ENCODE peak calls at places on chromosomes 16 and 17, in four cellular contexts. W, D, Z and E are unnamed samples.

GRCh38 chr17:42127414-42127813 is 4.8 kb downstream of the HSPB9 start:
- DNase-seq in W (no peak), D (no peak), Z (no peak), E (no peak)

GRCh38 chr17:77028900-77029299 is 111.9 kb upstream of the SEC14L1 start:
- DNase-seq in W (no peak), D (no peak), Z (no peak), E (no peak)

GRCh38 chr16:7303014-7303676 is 29.5 kb upstream of the RBFOX1 start:
- DNase-seq in W (no peak), D (no peak), Z (no peak), E (no peak)

GRCh38 chr17:2057130-2057713 is 2.3 kb downstream of the HIC1 start:
- DNase-seq in W (no peak), D (no peak), Z (no peak), E (no peak)

GRCh38 chr16:24723663-24724062 is 5.8 kb upstream of the TNRC6A start:
- DNase-seq in W (no peak), D (no peak), Z (no peak), E (no peak)

GRCh38 chr16:11619327-11619851 is 32.7 kb upstream of the LITAF start:
- DNase-seq in W (no peak), D (no peak), Z (no peak), E (no peak)

GRCh38 chr16:9817586-9817985 is 364.6 kb downstream of the GRIN2A start:
- DNase-seq in W (no peak), D (no peak), Z (no peak), E (no peak)

GRCh38 chr16:65490296-65490695 is 368.4 kb upstream of the CDH11 start:
- DNase-seq in W (no peak), D (no peak), Z (no peak), E (no peak)

GRCh38 chr16:73095885-73096341 is 48.0 kb upstream of the ZFHX3 start:
- DNase-seq in W (no peak), D (no peak), Z (no peak), E (no peak)

GRCh38 chr17:41894791-41895331 is 23.9 kb downstream of the ACLY start:
- DNase-seq in W (no peak), D (no peak), Z (peak), E (no peak)

GRCh38 chr17:57037401-57037800 is 47.6 kb upstream of the AKAP1 start:
- DNase-seq in W (no peak), D (no peak), Z (no peak), E (no peak)

GRCh38 chr16:84614914-84615813 is 2.7 kb downstream of the COTL1 start:
- DNase-seq in W (no peak), D (no peak), Z (no peak), E (no peak)

GRCh38 chr16:23359092-23359760 is 57.1 kb downstream of the SCNN1B start:
- DNase-seq in W (no peak), D (no peak), Z (no peak), E (no peak)

GRCh38 chr17:30590086-30590485 is 112.9 kb downstream of the GOSR1 start:
- DNase-seq in W (no peak), D (no peak), Z (no peak), E (no peak)

GRCh38 chr16:75097191-75097761 is 19.3 kb downstream of the LDHD start:
- DNase-seq in W (no peak), D (no peak), Z (no peak), E (no peak)

GRCh38 chr17:76142044-76143041 is 1.3 kb upstream of the FOXJ1 start:
- DNase-seq in W (no peak), D (no peak), Z (no peak), E (no peak)

GRCh38 chr16:81448154-81449131 is 3.8 kb downstream of the CMIP start:
- DNase-seq in W (no peak), D (no peak), Z (no peak), E (no peak)

GRCh38 chr16:87375426-87376135 is 8.0 kb downstream of the FBXO31 start:
- DNase-seq in W (no peak), D (no peak), Z (no peak), E (no peak)

GRCh38 chr17:77810536-77810935 is 148.0 kb upstream of the TNRC6C start:
- DNase-seq in W (no peak), D (no peak), Z (peak), E (no peak)

GRCh38 chr16:29881050-29881449 is 18.0 kb upstream of the CDIPT start:
- DNase-seq in W (no peak), D (no peak), Z (no peak), E (no peak)

GRCh38 chr16:50253511-50253903 is 12.8 kb upstream of the ADCY7 start:
- DNase-seq in W (no peak), D (no peak), Z (no peak), E (no peak)

GRCh38 chr17:79937981-79938695 is 97.5 kb downstream of the TBC1D16 start:
- DNase-seq in W (no peak), D (no peak), Z (no peak), E (no peak)

GRCh38 chr17:75457047-75457654 is 716 bp downstream of the TMEM94 start:
- DNase-seq in W (peak), D (no peak), Z (peak), E (no peak)

GRCh38 chr17:50676065-50676975 is 31.4 kb downstream of the ANKRD40 start:
- DNase-seq in W (no peak), D (no peak), Z (no peak), E (no peak)

GRCh38 chr16:73050115-73051099 is 2.5 kb upstream of the ZFHX3 start:
- DNase-seq in W (no peak), D (no peak), Z (no peak), E (no peak)

GRCh38 chr16:88634141-88634993 is 4.0 kb upstream of the IL17C start:
- DNase-seq in W (no peak), D (no peak), Z (no peak), E (no peak)

GRCh38 chr16:49967012-49967559 is 57.9 kb upstream of the CNEP1R1 start:
- DNase-seq in W (no peak), D (no peak), Z (no peak), E (no peak)

GRCh38 chr17:66547170-66547865 is 244.9 kb downstream of the PRKCA start:
- DNase-seq in W (no peak), D (no peak), Z (no peak), E (peak)

GRCh38 chr17:66548158-66548557 is 245.7 kb downstream of the PRKCA start:
- DNase-seq in W (no peak), D (no peak), Z (no peak), E (no peak)

GRCh38 chr17:66548659-66549311 is 246.4 kb downstream of the PRKCA start:
- DNase-seq in W (no peak), D (no peak), Z (no peak), E (no peak)

GRCh38 chr17:66549731-66550207 is 247.4 kb downstream of the PRKCA start:
- DNase-seq in W (no peak), D (peak), Z (no peak), E (no peak)

DNA sequence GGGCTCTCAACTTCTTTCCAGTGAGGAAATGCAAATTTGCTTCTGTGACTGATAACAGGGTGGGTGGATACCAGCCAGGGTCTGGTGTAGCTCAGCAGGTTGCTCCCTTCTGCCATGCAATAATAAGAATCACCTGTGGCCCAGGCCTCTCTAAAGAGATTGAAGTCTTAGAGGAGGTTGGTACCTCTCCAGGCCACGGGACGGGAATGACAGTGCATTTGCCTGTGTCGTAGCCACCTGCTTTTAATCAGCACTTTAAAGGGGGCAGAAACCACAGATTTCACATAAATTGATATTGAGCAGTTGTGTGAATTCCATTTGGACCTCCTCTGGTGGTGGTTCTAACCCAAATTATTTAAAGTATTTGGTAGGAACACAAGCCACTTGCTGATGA is 246.9 kb downstream of the PRKCA start:
- DNase-seq in W (no peak), D (no peak), Z (no peak), E (no peak)
- H3K27ac ChIP-seq in W (no peak), D (peak), Z (no peak), E (no peak)

DNA sequence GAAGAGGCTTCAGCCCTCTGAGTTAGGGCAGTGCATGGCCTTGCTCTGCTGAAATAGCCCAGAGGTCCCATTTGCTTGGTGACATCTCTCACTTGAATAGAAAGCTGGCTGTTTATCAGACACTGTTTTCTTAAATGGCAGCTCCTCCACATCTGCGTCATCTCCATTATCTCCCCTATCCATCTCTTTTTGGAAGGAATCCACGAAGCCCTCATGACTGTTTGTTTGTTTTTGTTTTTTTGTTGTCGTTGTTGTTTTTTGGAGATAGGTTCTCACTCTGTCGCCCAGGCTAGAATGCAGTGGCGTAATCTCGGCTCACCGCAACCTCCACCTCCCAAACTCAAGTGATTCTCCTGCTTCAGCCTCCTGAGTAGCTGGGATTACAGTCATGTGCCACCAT is 16.6 kb downstream of the NAA60 start:
- DNase-seq in W (no peak), D (no peak), Z (no peak), E (no peak)
- H3K27ac ChIP-seq in W (peak), D (no peak), Z (no peak), E (no peak)

GRCh38 chr16:67206129-67206837 is 7.4 kb downstream of the ELMO3 start:
- DNase-seq in W (no peak), D (no peak), Z (no peak), E (no peak)
- H3K27ac ChIP-seq in W (no peak), D (no peak), Z (no peak), E (peak)

GRCh38 chr16:30995927-30996323 is 10.9 kb downstream of the HSD3B7 start:
- DNase-seq in W (no peak), D (no peak), Z (no peak), E (no peak)
- H3K27ac ChIP-seq in W (no peak), D (peak), Z (peak), E (peak)

GRCh38 chr17:7405413-7405881 is 1.6 kb upstream of the TMEM256 start:
- DNase-seq in W (peak), D (no peak), Z (no peak), E (no peak)

GRCh38 chr17:7403043-7403901 is 625 bp downstream of the TMEM256 start:
- DNase-seq in W (no peak), D (peak), Z (peak), E (no peak)

GRCh38 chr17:7405882-7406825 is 1.5 kb upstream of the NLGN2 start:
- DNase-seq in W (no peak), D (no peak), Z (no peak), E (no peak)

GRCh38 chr17:7403902-7404736 is at the start of gene TMEM256:
- DNase-seq in W (peak), D (peak), Z (peak), E (peak)

GRCh38 chr17:7404737-7405412 is 978 bp upstream of the TMEM256 start:
- DNase-seq in W (peak), D (no peak), Z (peak), E (no peak)
- H3K27ac ChIP-seq in W (peak), D (peak), Z (peak), E (peak)

DNA sequence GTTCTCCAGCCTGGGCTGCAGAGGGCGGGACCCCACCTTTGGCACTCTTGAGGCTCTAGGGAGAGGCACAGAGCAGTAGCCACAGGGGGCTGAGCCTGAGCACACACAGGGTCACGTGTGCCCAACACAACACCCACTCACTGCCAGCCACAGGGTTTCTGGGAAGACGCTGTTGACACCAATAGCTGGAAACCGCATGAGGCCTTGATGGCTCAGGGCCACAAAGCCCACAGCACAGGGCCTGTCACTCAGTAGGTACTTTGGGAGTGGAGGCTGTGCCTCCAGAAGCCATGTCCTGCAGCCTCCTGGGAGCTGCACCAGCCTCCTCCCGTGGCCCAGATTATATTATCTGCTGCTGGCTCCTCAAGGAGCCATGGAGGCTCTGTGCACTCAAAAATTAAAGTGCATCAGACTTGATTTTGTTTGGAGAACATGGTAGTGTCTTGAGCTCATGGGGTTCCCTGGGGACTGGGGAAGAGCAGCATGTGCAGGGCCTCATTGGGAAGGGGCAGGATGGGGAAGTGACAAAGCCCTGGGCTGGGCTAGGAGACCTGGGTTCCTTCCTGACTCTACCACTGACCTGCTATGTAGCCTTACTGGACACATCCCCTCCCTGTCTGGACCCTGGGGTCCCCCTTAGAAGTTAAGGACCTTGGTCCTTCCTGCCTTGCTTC is 12.5 kb upstream of the SREBF1 start:
- DNase-seq in W (no peak), D (no peak), Z (peak), E (no peak)
- H3K27ac ChIP-seq in W (peak), D (peak), Z (peak), E (no peak)

GRCh38 chr17:10021239-10021638 is 116.2 kb upstream of the RCVRN start:
- DNase-seq in W (no peak), D (no peak), Z (no peak), E (no peak)
- H3K27ac ChIP-seq in W (no peak), D (no peak), Z (no peak), E (no peak)

GRCh38 chr17:38914741-38915638 is 10.4 kb upstream of the LASP1NB start:
- DNase-seq in W (no peak), D (no peak), Z (peak), E (no peak)
- H3K27ac ChIP-seq in W (no peak), D (no peak), Z (peak), E (no peak)

GRCh38 chr17:59807892-59808509 is 84.7 kb downstream of the TUBD1 start:
- DNase-seq in W (no peak), D (no peak), Z (no peak), E (no peak)
- H3K27ac ChIP-seq in W (no peak), D (no peak), Z (peak), E (no peak)

DNA sequence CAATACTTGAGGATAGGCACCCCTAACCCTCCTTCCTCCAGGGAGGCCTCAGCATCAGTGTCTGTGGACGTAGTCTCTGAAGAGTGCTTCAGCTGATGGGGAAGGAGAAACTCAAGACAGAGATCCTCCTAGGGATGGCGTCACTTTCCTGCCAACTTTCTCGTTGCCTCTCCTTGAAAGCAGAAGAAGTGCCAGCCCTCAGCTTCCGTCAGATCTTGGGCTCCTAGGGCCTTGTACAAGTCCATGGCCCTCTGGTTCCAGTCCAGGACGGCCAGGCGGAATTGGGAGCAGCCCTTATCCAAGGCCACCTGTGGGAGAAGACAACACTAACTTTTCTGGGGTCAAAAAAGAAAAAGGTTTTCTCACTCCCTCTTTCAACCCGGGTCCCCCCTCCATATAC is 1.3 kb downstream of the SAT2 start:
- DNase-seq in W (no peak), D (no peak), Z (no peak), E (no peak)
- H3K27ac ChIP-seq in W (no peak), D (no peak), Z (no peak), E (no peak)